ENCODE peak calls at places on chromosomes 3 and 15, in six cellular contexts. T is endothelial cell of umbilical vein, R is SK-N-SH, Z is astrocyte, L is PC-3, X is GM23248. A is an unnamed sample. For H3K4me1 and H3K9me3, the result is how much of the 10 kb centered on the place peaks cover.

GRCh38 chr15:63374686-63375520 is 6.7 kb downstream of the CA12 start:
- DNase-seq in T (peak), R (no peak), Z (peak), L (peak), X (peak), A (peak)

GRCh38 chr15:38084289-38084688 is 149.8 kb downstream of the TMCO5A start:
- DNase-seq in T (peak), R (no peak), Z (peak), L (peak), X (peak), A (no peak)

GRCh38 chr3:126483321-126483761 is 7.7 kb upstream of the ZXDC start:
- DNase-seq in T (no peak), R (no peak), Z (no peak), L (no peak), X (no peak), A (no peak)

GRCh38 chr15:88769161-88769971 is 33.9 kb upstream of the ACAN start:
- DNase-seq in T (no peak), R (peak), Z (peak), L (no peak), X (peak), A (peak)

GRCh38 chr15:82804575-82804949 is 1.3 kb downstream of the FSD2 start:
- DNase-seq in T (no peak), R (no peak), Z (peak), L (no peak), X (no peak), A (no peak)

GRCh38 chr15:94061041-94061440 is 170.3 kb upstream of the MCTP2 start:
- DNase-seq in T (no peak), R (no peak), Z (peak), L (peak), X (peak), A (no peak)

GRCh38 chr3:178845446-178846118 is 226.0 kb downstream of the ZMAT3 start:
- DNase-seq in T (no peak), R (no peak), Z (peak), L (no peak), X (peak), A (peak)

GRCh38 chr15:40064231-40064894 is 25.4 kb upstream of the SRP14 start:
- DNase-seq in T (peak), R (no peak), Z (peak), L (peak), X (peak), A (no peak)

GRCh38 chr15:96093063-96093462 is 237.4 kb upstream of the NR2F2 start:
- DNase-seq in T (peak), R (no peak), Z (peak), L (peak), X (peak), A (no peak)

GRCh38 chr15:90316139-90316538 is 35.9 kb upstream of the ZNF774 start:
- DNase-seq in T (no peak), R (no peak), Z (no peak), L (peak), X (no peak), A (no peak)

GRCh38 chr3:45684327-45684892 is 4.8 kb upstream of the SACM1L start:
- DNase-seq in T (no peak), R (no peak), Z (no peak), L (no peak), X (no peak), A (no peak)

GRCh38 chr3:34207826-34208225 is 409.4 kb downstream of the PDCD6IP start:
- DNase-seq in T (peak), R (no peak), Z (peak), L (no peak), X (no peak), A (no peak)

GRCh38 chr3:57227930-57228733 is 603 bp downstream of the APPL1 start:
- DNase-seq in T (peak), R (peak), Z (peak), L (peak), X (peak), A (peak)

GRCh38 chr3:23566499-23566898 is 239.3 kb upstream of the UBE2E1 start:
- DNase-seq in T (no peak), R (no peak), Z (no peak), L (no peak), X (no peak), A (no peak)

GRCh38 chr3:24622138-24622537 is 127.5 kb upstream of the THRB start:
- DNase-seq in T (no peak), R (no peak), Z (no peak), L (peak), X (no peak), A (no peak)

GRCh38 chr15:34376856-34377255 is 9.9 kb upstream of the LPCAT4 start:
- DNase-seq in T (no peak), R (no peak), Z (no peak), L (no peak), X (no peak), A (no peak)

GRCh38 chr3:11475324-11475723 is 168.4 kb downstream of the VGLL4 start:
- DNase-seq in T (no peak), R (no peak), Z (no peak), L (no peak), X (no peak), A (no peak)

GRCh38 chr15:71189723-71190122 is 74.5 kb downstream of the THSD4 start:
- DNase-seq in T (no peak), R (no peak), Z (peak), L (no peak), X (peak), A (peak)

GRCh38 chr15:101150723-101151040 is 101.2 kb downstream of the CHSY1 start:
- DNase-seq in T (no peak), R (no peak), Z (no peak), L (no peak), X (no peak), A (no peak)

GRCh38 chr15:73346735-73347312 is 21.9 kb downstream of the HCN4 start:
- DNase-seq in T (peak), R (no peak), Z (peak), L (peak), X (peak), A (no peak)

GRCh38 chr3:56855856-56856538 is 54.2 kb upstream of the ARHGEF3 start:
- DNase-seq in T (peak), R (peak), Z (no peak), L (peak), X (peak), A (no peak)

GRCh38 chr15:31302778-31303433 is 23.7 kb upstream of the KLF13 start:
- DNase-seq in T (no peak), R (no peak), Z (no peak), L (no peak), X (no peak), A (peak)

GRCh38 chr3:107928084-107928445 is 162.8 kb downstream of the CD47 start:
- DNase-seq in T (peak), R (peak), Z (peak), L (peak), X (peak), A (peak)

GRCh38 chr3:46944191-46944590 is 32.4 kb downstream of the CCDC12 start:
- DNase-seq in T (no peak), R (no peak), Z (no peak), L (no peak), X (no peak), A (no peak)

GRCh38 chr3:178072391-178072790 is 463.8 kb upstream of the KCNMB2 start:
- DNase-seq in T (no peak), R (no peak), Z (no peak), L (no peak), X (no peak), A (no peak)

GRCh38 chr3:126052196-126053058 is 31.5 kb downstream of the SLC41A3 start:
- DNase-seq in T (no peak), R (no peak), Z (no peak), L (no peak), X (no peak), A (no peak)

GRCh38 chr3:179250803-179251476 is at the start of gene KCNMB3:
- DNase-seq in T (no peak), R (no peak), Z (no peak), L (no peak), X (no peak), A (no peak)

GRCh38 chr3:187930021-187930420 is 184.8 kb upstream of the BCL6 start:
- DNase-seq in T (no peak), R (no peak), Z (no peak), L (no peak), X (no peak), A (no peak)

GRCh38 chr15:35693286-35693685 is 147.3 kb upstream of the DPH6 start:
- DNase-seq in T (peak), R (no peak), Z (peak), L (no peak), X (peak), A (no peak)

GRCh38 chr15:64701482-64701881 is 73.9 kb downstream of the RBPMS2 start:
- DNase-seq in T (no peak), R (no peak), Z (no peak), L (no peak), X (no peak), A (peak)
- H3K4me1 ChIP-seq in T (under half), R (under half), Z (half or more), L (under half), X (under half), A (half or more)

GRCh38 chr3:122246214-122246613 is 62.7 kb downstream of the CASR start:
- DNase-seq in T (no peak), R (no peak), Z (peak), L (no peak), X (peak), A (no peak)

GRCh38 chr3:122245513-122246174 is 62.2 kb downstream of the CASR start:
- DNase-seq in T (no peak), R (no peak), Z (peak), L (peak), X (peak), A (no peak)

GRCh38 chr3:122247087-122247824 is 63.8 kb downstream of the CASR start:
- DNase-seq in T (no peak), R (no peak), Z (no peak), L (no peak), X (no peak), A (no peak)

GRCh38 chr3:122251428-122251827 is 68.0 kb downstream of the CASR start:
- DNase-seq in T (no peak), R (no peak), Z (no peak), L (no peak), X (no peak), A (no peak)

DNA sequence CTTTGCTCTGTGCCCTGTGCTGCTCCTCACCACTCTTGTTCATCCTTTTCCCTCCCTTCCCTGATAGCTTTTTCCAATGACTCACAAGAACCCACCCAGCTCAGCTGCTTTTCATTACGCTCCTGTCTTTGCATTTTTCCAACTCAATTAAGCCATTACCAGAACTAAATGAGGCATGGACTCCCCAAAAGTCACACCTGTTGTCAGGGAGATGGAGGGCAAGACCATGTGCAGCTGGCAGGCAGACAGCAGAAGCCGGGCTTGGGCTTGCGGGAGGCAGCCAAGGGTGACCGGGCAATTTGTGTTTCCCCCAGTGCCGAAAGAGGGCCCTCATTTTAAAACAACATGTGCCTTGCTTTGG is 64.3 kb downstream of the CASR start:
- DNase-seq in T (no peak), R (no peak), Z (peak), L (no peak), X (peak), A (no peak)
- H3K4me2 ChIP-seq in T (no peak), R (no peak), Z (no peak), L (no peak), X (no peak), A (no peak)

GRCh38 chr3:194387926-194388418 is 11.1 kb downstream of the GP5 start:
- DNase-seq in T (no peak), R (no peak), Z (no peak), L (no peak), X (no peak), A (no peak)

GRCh38 chr3:194386610-194387009 is 12.5 kb downstream of the GP5 start:
- DNase-seq in T (no peak), R (no peak), Z (no peak), L (no peak), X (no peak), A (no peak)

GRCh38 chr3:194386066-194386465 is 13.0 kb downstream of the GP5 start:
- DNase-seq in T (no peak), R (no peak), Z (no peak), L (no peak), X (no peak), A (no peak)

GRCh38 chr3:194389269-194389668 is 9.8 kb downstream of the GP5 start:
- DNase-seq in T (no peak), R (peak), Z (no peak), L (no peak), X (no peak), A (no peak)

DNA sequence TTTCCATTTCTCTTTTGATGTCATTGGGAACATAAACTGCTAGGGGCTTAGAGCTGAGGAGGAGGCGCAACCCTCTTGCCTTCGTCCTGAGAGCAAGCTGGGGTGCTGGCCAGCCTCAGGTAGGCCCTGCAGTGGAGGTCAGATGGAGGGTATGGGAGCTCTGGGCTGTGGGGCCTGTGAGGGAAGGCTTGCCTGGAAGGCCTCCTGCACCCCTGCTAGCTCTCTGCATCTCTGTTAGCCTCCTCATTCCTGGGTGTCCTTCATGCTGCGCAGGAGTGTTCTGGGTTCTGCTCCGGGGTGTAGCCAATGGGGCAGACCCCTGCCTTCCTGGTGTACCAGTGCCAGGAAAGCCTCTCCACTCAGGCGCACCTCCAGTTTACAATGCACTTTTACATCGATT is 11.8 kb downstream of the GP5 start:
- DNase-seq in T (no peak), R (no peak), Z (no peak), L (no peak), X (no peak), A (no peak)
- H3K9me3 ChIP-seq in T (under half), R (under half), Z (under half), L (under half), X (under half), A (under half)

DNA sequence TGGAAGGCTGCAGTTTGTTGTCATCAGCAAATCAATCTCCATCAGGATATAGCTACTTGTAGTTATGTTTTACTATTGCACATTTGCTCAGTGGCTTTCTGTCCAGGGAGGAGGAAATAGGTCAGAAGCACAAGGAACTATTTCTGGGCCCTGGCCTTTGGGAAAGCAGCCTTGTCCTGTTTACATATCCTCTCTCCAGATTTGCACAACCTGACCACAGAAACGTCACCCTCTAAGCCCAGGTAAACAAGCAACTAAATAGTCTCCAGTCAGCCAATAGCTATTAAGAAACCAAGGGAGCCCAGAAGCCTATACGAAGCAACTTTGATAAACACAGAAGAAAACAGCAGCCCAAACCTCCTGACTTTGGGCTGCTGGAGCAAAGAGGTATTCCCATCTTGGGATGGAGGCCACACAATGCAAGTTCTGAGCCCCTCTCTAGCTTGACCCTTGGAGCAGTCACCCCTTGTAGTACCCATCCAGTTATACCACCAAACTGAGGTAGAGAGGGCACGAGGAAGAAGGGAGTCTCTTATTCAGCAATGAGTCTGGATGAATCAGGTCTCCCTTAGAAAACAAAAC is 2.3 kb upstream of the FEM1B start:
- DNase-seq in T (no peak), R (no peak), Z (no peak), L (peak), X (no peak), A (no peak)
- H3K4me1 ChIP-seq in T (under half), R (under half), Z (under half), L (half or more), X (half or more), A (half or more)

GRCh38 chr3:64530434-64531049 is 157.3 kb downstream of the ADAMTS9 start:
- DNase-seq in T (peak), R (peak), Z (peak), L (peak), X (peak), A (no peak)
- H3K4me2 ChIP-seq in T (no peak), R (no peak), Z (no peak), L (no peak), X (peak), A (no peak)

GRCh38 chr15:46039703-46040102 is 404.9 kb downstream of the SQOR start:
- DNase-seq in T (no peak), R (no peak), Z (no peak), L (no peak), X (no peak), A (no peak)

DNA sequence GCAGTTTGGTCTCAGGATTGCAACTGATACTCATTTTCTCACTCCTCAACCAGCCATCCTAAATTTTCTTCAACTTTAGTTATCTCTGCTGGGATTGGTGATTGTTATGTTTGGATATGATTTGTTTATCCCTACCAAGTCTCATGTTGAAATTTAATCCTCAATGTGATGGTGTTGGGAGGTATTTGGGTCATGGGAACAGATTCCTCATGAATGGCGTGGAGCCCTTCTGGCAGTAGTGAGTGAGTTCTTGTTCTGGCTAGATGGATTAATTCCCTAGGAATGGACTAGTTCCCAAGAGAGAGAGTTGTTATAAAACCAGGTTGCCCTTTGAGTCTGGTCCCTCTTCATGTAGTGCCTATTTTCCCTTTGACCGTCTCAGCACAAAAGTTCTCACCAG is 399.9 kb downstream of the SQOR start:
- DNase-seq in T (no peak), R (no peak), Z (no peak), L (no peak), X (no peak), A (no peak)
- H3K9me3 ChIP-seq in T (under half), R (under half), Z (under half), L (under half), X (under half), A (under half)

DNA sequence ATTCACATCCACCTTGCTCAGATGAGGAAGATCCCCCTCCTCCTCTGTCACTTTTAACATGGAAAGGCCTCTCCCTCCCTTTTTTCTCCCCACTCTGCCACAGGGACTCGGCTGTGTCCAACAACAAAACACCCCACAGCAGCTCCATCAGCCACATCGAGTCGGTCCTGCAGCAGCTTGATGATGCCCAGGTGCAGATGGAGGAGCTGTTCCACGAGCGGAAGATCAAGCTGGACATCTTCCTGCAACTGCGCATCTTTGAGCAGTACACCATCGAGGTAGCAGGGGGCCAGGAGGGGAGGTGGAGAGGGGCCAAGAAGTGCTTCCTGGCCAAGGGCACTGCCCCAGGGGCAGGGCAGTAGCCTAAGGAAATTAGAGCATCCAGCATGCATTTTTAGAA is 331.7 kb upstream of the UMPS start:
- DNase-seq in T (no peak), R (no peak), Z (no peak), L (no peak), X (no peak), A (no peak)
- H3K4me1 ChIP-seq in T (under half), R (under half), Z (under half), L (under half), X (under half), A (under half)